ENCODE peak calls at places on chromosomes 11 and 22, in five cellular contexts. T is astrocyte of the spinal cord, K is cardiac fibroblast, Z is GM06990, Y is A549. G is an unnamed sample.

GRCh38 chr11:65014146-65014960 is at the start of gene ARL2:
- DNase-seq in T (no peak), K (no peak), Y (peak; percentile 91), Z (no peak), G (peak; percentile 94)

GRCh38 chr11:24155792-24156191 is 341.1 kb upstream of the LUZP2 start:
- DNase-seq in Y (no peak), Z (no peak), T (no peak), K (no peak), G (no peak)

GRCh38 chr11:110447897-110448522 is 18.3 kb downstream of the FDX1 start:
- DNase-seq in Z (no peak), K (peak; percentile 29), Y (no peak), T (no peak), G (no peak)

GRCh38 chr11:44970293-44970692 is 19.6 kb upstream of the TP53I11 start:
- DNase-seq in T (no peak), Y (no peak), Z (no peak), K (no peak), G (no peak)

GRCh38 chr22:26438006-26438405 is 8.9 kb downstream of the ASPHD2 start:
- DNase-seq in Z (no peak), T (no peak), Y (no peak), K (no peak), G (no peak)

GRCh38 chr11:22832315-22833041 is 2.9 kb upstream of the SVIP start:
- DNase-seq in Z (no peak), Y (peak; percentile 4), T (no peak), K (peak; percentile 34), G (no peak)

GRCh38 chr11:86245369-86246292 is 1.1 kb downstream of the EED start:
- DNase-seq in K (peak; percentile 39), Y (peak; percentile 14), Z (peak; percentile 44), T (peak; percentile 18), G (peak; percentile 31)

GRCh38 chr22:44574057-44574456 is 76.0 kb upstream of the RTL6 start:
- DNase-seq in T (peak; percentile 47), Y (peak; percentile 13), Z (no peak), K (peak; percentile 69), G (no peak)

GRCh38 chr11:36306888-36307287 is 10.8 kb downstream of the PRR5L start:
- DNase-seq in K (peak; percentile 78), Z (no peak), Y (no peak), T (peak; percentile 75), G (no peak)

GRCh38 chr11:1138053-1138452 is 19.7 kb upstream of the MUC5AC start:
- DNase-seq in Z (no peak), Y (no peak), K (peak; percentile 55), T (peak; percentile 26), G (no peak)

GRCh38 chr11:14356342-14356741 is 2.6 kb downstream of the RRAS2 start:
- DNase-seq in Y (no peak), T (no peak), K (no peak), Z (no peak), G (no peak)

GRCh38 chr11:63847363-63847762 is 8.5 kb downstream of the MARK2 start:
- DNase-seq in K (no peak), Z (no peak), T (no peak), Y (no peak), G (no peak)

GRCh38 chr22:19143967-19144400 is 467 bp downstream of the ESS2 start:
- DNase-seq in T (no peak), Y (no peak), K (peak; percentile 18), Z (no peak), G (no peak)

GRCh38 chr11:41795004-41795403 is 335.6 kb upstream of the LRRC4C start:
- DNase-seq in Y (no peak), Z (no peak), K (no peak), T (no peak), G (no peak)

GRCh38 chr11:16184588-16184987 is 171.8 kb downstream of the SOX6 start:
- DNase-seq in K (peak; percentile 76), Z (no peak), T (peak; percentile 81), Y (peak; percentile 55), G (no peak)

GRCh38 chr22:45320326-45320976 is 10.7 kb downstream of the FAM118A start:
- DNase-seq in K (no peak), T (no peak), Y (no peak), Z (no peak), G (no peak)

GRCh38 chr11:115377882-115378296 is 126.3 kb downstream of the CADM1 start:
- DNase-seq in K (no peak), Y (no peak), T (no peak), Z (no peak), G (no peak)

GRCh38 chr11:96141649-96142048 is 201.3 kb downstream of the MAML2 start:
- DNase-seq in K (no peak), Z (no peak), Y (no peak), T (no peak), G (no peak)

GRCh38 chr11:288328-289144 is at the start of gene PGGHG:
- DNase-seq in T (no peak), K (no peak), Y (peak; percentile 86), Z (no peak), G (peak; percentile 95)

GRCh38 chr11:116421529-116422185 is 351.1 kb downstream of the BUD13 start:
- DNase-seq in K (no peak), T (no peak), Y (no peak), Z (no peak), G (no peak)

GRCh38 chr22:41682033-41682807 is 6.4 kb downstream of the SNU13 start:
- DNase-seq in Z (peak; percentile 89), K (peak; percentile 88), Y (no peak), T (peak; percentile 88), G (peak; percentile 82)

GRCh38 chr11:117852309-117852708 is 24.1 kb downstream of the FXYD6 start:
- DNase-seq in Z (no peak), K (no peak), T (no peak), Y (no peak), G (no peak)

GRCh38 chr22:44496305-44496704 is 1.7 kb downstream of the RTL6 start:
- DNase-seq in T (no peak), K (no peak), Y (no peak), Z (no peak), G (no peak)

GRCh38 chr22:24483966-24484545 is 11.1 kb upstream of the UPB1 start:
- DNase-seq in T (peak; percentile 40), K (no peak), Y (no peak), Z (no peak), G (no peak)

GRCh38 chr11:61728066-61728939 is 24.1 kb upstream of the MYRF start:
- DNase-seq in Z (no peak), K (no peak), T (no peak), Y (no peak), G (peak; percentile 60)

GRCh38 chr11:67160045-67160444 is 41.0 kb downstream of the KDM2A start:
- DNase-seq in T (no peak), K (no peak), Y (no peak), Z (no peak), G (no peak)

GRCh38 chr11:65573391-65574146 is 1.2 kb downstream of the FAM89B start:
- DNase-seq in Y (no peak), Z (no peak), T (no peak), K (no peak), G (no peak)

GRCh38 chr11:113728814-113729213 is 22.7 kb upstream of the TMPRSS5 start:
- DNase-seq in K (no peak), Z (no peak), T (no peak), Y (no peak), G (no peak)

DNA sequence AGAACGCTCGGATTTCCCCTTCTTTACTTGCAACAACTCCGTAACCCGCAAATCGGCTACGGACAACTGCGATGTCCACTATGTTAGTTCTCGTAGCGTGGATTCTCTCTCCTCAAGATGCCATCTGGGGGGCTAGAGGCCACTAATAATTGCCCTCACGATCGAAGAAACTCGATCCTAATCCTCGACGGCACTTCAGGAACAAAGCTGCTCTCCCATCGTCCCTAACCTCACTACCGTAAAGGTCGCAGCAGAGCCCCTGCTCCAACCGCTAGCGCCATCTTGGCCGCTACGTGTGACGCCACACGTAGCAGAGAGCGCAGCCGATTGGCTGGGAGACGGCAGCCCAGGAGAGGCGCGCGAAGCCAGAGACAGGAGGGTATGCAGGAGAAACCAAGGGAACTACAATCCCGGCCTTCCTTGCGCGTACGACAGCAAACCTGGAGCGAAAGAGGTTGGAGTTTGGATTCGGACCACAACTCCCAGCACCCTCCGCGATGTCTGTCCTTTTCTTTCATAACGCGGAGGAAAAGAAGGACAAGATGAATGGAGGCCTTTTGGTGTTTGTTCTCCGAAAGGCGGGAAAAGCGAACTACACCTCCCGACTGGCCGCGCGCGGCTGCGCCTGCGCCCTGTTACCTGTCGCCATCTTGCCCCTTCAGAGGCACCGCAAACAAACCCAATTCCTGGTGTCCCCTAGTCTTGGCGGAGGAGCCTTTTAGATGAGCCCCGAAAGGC is at the start of gene EMSY:
- DNase-seq in K (peak; percentile 100), Z (peak; percentile 98), T (peak; percentile 100), Y (peak; percentile 94), G (peak; percentile 90)
- TF ChIP-seq CTCF in K (no peak), Z (no peak), T (no peak), Y (no peak), G (no peak)

DNA sequence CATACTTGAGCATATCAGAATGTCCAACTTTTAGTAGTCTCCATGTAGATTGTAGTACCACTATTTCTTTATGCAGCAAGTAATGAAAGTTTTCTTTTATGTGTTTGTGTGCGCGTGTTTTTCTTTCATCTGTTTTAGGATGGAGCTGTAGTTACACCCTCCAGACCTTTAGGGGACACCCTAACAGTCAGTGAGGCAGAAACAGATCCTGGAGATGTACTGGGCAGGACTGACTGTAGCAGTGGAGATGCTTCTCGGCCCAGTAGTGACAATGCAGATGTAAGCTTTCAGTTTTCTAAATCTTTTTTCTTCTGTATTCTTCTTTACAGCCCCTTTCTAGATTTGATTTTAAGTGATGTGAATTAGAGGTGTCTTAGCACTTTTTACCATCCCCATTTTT is 79.9 kb upstream of the GRIK4 start:
- DNase-seq in Z (no peak), K (peak; percentile 62), Y (peak; percentile 19), T (no peak), G (no peak)
- TF ChIP-seq CTCF in Z (peak; percentile 11), K (peak; percentile 36), Y (peak; percentile 23), T (peak; percentile 29), G (no peak)

GRCh38 chr11:56183459-56183858 is 7.0 kb downstream of the OR5J2 start:
- DNase-seq in Z (no peak), Y (no peak), K (no peak), T (no peak), G (no peak)
- TF ChIP-seq CTCF in Z (no peak), Y (no peak), K (no peak), T (no peak), G (no peak)

DNA sequence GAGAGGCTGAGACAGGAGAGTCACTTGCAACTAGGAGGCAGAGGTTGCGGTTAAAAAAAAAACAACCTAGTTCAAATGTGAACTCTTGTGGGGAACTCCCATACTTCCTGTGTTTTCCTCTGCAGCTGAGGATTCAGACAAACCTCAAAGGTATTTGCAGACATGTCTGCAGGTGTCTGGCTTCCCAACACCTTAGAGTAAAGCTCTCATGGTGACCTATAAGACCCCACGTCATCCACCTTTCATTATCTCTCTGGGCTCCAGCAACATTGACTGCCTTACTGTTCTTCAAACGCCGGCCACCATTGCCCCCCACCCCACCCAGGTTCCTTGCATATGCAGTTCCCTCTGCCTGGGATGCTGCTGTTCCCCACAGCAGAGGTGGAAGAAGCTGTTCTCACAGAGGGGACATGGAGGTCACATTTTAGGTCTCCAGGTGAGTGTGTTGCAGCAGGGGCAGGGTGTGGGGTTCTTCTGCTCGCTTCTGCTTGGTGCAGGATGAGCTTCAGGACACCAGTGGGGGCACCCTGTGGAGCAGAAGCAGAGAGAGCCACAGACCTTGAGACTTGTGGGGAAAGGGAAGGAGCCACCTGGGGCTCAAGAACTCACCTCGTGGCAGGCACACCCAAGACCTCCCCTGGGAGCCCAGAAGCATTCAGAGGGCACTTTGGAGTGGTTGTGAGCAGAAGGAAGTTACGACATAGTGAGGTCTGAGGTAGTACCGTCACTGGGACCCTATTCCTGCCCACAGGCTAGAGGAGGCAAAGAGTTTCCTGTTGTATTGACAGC is 203.2 kb downstream of the CSNK2A3 start:
- DNase-seq in K (no peak), Z (no peak), Y (no peak), T (no peak), G (no peak)
- TF ChIP-seq CTCF in K (no peak), Z (no peak), Y (no peak), T (no peak), G (no peak)

GRCh38 chr11:93917673-93918072 is 67.3 kb upstream of the VSTM5 start:
- DNase-seq in Y (no peak), Z (no peak), K (no peak), T (no peak), G (no peak)
- TF ChIP-seq CTCF in Y (no peak), Z (no peak), K (no peak), T (no peak), G (no peak)

G was measured in GM13977.